ENCODE peak calls at places on chromosomes 7 and 10, in nine cellular contexts. U, Q, O, L, G, A, Z, C and B are unnamed samples.

GRCh38 chr7:107691713-107692112 is 31.1 kb downstream of the SLC26A4 start:
- DNase-seq in U (no peak), Q (peak; percentile 28), O (no peak), L (peak; percentile 30), G (no peak), A (peak; percentile 67), Z (peak; percentile 65), C (peak; percentile 34), B (no peak)

GRCh38 chr10:117360994-117361667 is 14.1 kb downstream of the PDZD8 start:
- DNase-seq in U (no peak), Q (no peak), O (no peak), L (peak; percentile 28), G (no peak), A (peak; percentile 25), Z (peak; percentile 62), C (peak; percentile 30), B (no peak)

GRCh38 chr7:115494529-115495147 is 535.9 kb downstream of the TFEC start:
- DNase-seq in U (no peak), Q (no peak), O (no peak), L (no peak), G (no peak), A (no peak), Z (no peak), C (no peak), B (no peak)

GRCh38 chr7:24318326-24318725 is 34.3 kb downstream of the NPY start:
- DNase-seq in U (no peak), Q (no peak), O (no peak), L (peak; percentile 3), G (no peak), A (no peak), Z (no peak), C (no peak), B (no peak)

GRCh38 chr7:100053201-100053600 is 3.6 kb downstream of the ZSCAN21 start:
- DNase-seq in U (no peak), Q (peak; percentile 58), O (no peak), L (peak; percentile 72), G (peak; percentile 40), A (peak; percentile 41), Z (peak; percentile 76), C (peak; percentile 86), B (peak; percentile 73)

GRCh38 chr7:36904802-36905201 is 180.5 kb upstream of the AOAH start:
- DNase-seq in U (no peak), Q (no peak), O (no peak), L (no peak), G (no peak), A (no peak), Z (no peak), C (no peak), B (no peak)

GRCh38 chr10:47409866-47410256 is 25.8 kb upstream of the ZNF488 start:
- DNase-seq in U (no peak), Q (no peak), O (no peak), L (no peak), G (no peak), A (no peak), Z (no peak), C (no peak), B (no peak)

GRCh38 chr10:103736763-103737162 is 118.6 kb downstream of the SH3PXD2A start:
- DNase-seq in U (no peak), Q (no peak), O (no peak), L (no peak), G (no peak), A (no peak), Z (no peak), C (no peak), B (peak; percentile 77)

GRCh38 chr7:113922049-113922448 is 3.2 kb upstream of the PPP1R3A start:
- DNase-seq in U (no peak), Q (no peak), O (no peak), L (no peak), G (no peak), A (no peak), Z (no peak), C (no peak), B (no peak)

GRCh38 chr7:32890553-32891045 is 961 bp downstream of the KBTBD2 start:
- DNase-seq in U (no peak), Q (peak; percentile 37), O (peak; percentile 31), L (peak; percentile 63), G (peak; percentile 61), A (peak; percentile 56), Z (peak; percentile 70), C (peak; percentile 71), B (peak; percentile 69)

GRCh38 chr7:517848-518629 is 1.6 kb downstream of the PDGFA start:
- DNase-seq in U (no peak), Q (no peak), O (peak; percentile 53), L (peak; percentile 79), G (no peak), A (peak; percentile 62), Z (peak; percentile 67), C (peak; percentile 58), B (peak; percentile 59)

GRCh38 chr7:2879354-2879753 is 35.2 kb upstream of the GNA12 start:
- DNase-seq in U (no peak), Q (no peak), O (no peak), L (no peak), G (no peak), A (no peak), Z (no peak), C (no peak), B (no peak)

GRCh38 chr7:69363131-69363530 is 235.1 kb upstream of the AUTS2 start:
- DNase-seq in U (no peak), Q (no peak), O (no peak), L (peak; percentile 54), G (no peak), A (peak; percentile 56), Z (no peak), C (no peak), B (no peak)

GRCh38 chr7:28556671-28557070 is 144.4 kb downstream of the CREB5 start:
- DNase-seq in U (no peak), Q (no peak), O (no peak), L (no peak), G (no peak), A (no peak), Z (no peak), C (no peak), B (no peak)

GRCh38 chr10:32210306-32211045 is 136.5 kb downstream of the EPC1 start:
- DNase-seq in U (no peak), Q (peak; percentile 19), O (no peak), L (peak; percentile 70), G (no peak), A (peak; percentile 31), Z (peak; percentile 50), C (peak; percentile 59), B (peak; percentile 44)

GRCh38 chr7:146150153-146150552 is 33.6 kb downstream of the CNTNAP2 start:
- DNase-seq in U (no peak), Q (no peak), O (no peak), L (no peak), G (no peak), A (no peak), Z (no peak), C (no peak), B (no peak)

GRCh38 chr7:157416011-157416410 is 79.2 kb downstream of the DNAJB6 start:
- DNase-seq in U (no peak), Q (no peak), O (no peak), L (no peak), G (no peak), A (no peak), Z (no peak), C (no peak), B (no peak)

GRCh38 chr7:43758861-43759683 is 592 bp downstream of the BLVRA start:
- DNase-seq in U (peak; percentile 41), Q (peak; percentile 13), O (peak; percentile 37), L (peak; percentile 33), G (peak; percentile 76), A (peak; percentile 35), Z (peak; percentile 38), C (peak; percentile 31), B (peak; percentile 39)
- TF ChIP-seq CTCF in U (no peak), Q (no peak), O (no peak), L (no peak), G (no peak), A (no peak), Z (no peak), C (no peak), B (no peak)

GRCh38 chr7:55173671-55174070 is 154.9 kb downstream of the EGFR start:
- DNase-seq in U (no peak), Q (no peak), O (no peak), L (no peak), G (no peak), A (no peak), Z (no peak), C (no peak), B (no peak)
- TF ChIP-seq CTCF in U (peak; percentile 21), Q (no peak), O (no peak), L (no peak), G (no peak), A (no peak), Z (no peak), C (no peak), B (no peak)

GRCh38 chr7:93906267-93906666 is at the start of gene GNGT1:
- DNase-seq in U (no peak), Q (no peak), O (no peak), L (no peak), G (no peak), A (no peak), Z (no peak), C (no peak), B (no peak)

GRCh38 chr7:93897680-93898079 is 7.1 kb upstream of the TFPI2 start:
- DNase-seq in U (no peak), Q (no peak), O (no peak), L (no peak), G (no peak), A (no peak), Z (no peak), C (no peak), B (no peak)

DNA sequence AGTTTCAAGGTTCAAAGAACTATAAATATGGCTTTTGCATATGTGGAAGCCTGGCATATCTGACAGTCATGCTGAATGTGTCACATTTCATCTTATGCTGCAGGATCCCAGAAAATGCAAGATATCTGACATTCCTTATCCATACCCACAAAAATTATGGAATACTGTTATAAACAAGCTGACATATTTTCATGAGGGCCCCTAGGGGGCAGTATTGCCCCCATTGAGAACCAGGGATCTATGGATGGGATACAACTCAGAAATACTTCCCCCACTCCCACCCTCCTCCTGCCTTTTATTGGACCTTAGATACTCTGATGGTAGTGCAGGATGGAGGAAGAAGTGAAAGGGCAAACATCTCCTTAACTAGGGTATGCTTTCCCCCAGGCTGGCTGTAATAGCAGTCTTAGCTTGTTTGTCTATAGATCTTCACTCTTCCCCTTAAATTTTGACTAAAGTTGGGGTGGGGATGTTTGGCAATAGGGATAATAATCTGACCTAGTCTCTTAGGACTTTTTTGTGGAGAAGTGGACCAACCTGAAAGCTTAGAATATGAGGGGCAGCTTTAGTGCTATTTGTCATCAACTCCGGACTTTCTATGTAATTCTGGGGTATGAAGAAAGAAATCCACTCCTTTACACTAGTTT is 3.5 kb upstream of the GNGT1 start:
- DNase-seq in U (no peak), Q (no peak), O (peak; percentile 51), L (peak; percentile 73), G (peak; percentile 32), A (peak; percentile 44), Z (peak; percentile 70), C (peak; percentile 75), B (no peak)
- TF ChIP-seq CTCF in U (peak; percentile 78), Q (peak; percentile 84), O (peak; percentile 53), L (peak; percentile 91), G (peak; percentile 20), A (peak; percentile 88), Z (peak; percentile 83), C (peak; percentile 86), B (peak; percentile 68)

DNA sequence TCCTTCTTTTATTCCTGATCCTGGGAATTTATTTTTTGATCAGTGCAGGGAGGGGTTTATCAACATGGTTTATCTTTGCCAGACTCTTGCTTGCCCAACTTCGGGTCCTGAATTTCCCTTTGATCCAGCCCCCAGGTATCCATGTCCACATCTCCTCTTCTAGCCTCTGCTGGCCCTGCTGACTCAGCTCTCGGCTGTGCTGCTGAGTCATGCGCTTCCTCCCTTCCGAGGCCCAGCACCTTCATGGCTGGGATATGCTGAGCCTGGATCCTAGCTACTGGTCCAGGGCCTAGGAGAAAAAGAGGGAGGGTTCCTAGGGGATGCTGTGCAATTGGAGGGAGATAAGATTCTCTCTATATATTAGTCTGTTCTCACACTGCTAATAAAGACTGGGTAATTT is 380.7 kb upstream of the SHH start:
- DNase-seq in U (no peak), Q (no peak), O (no peak), L (no peak), G (no peak), A (no peak), Z (no peak), C (no peak), B (no peak)
- TF ChIP-seq CTCF in U (no peak), Q (no peak), O (no peak), L (no peak), G (no peak), A (no peak), Z (no peak), C (no peak), B (no peak)